ENCODE peak calls at places on chromosomes 6 and 20, in six cellular contexts. L is GM12878, V is HepG2, C is K562, Y is SK-N-SH, P is H1. T is an unnamed sample.

GRCh38 chr6:129874837-129875236 is 13.7 kb upstream of the TMEM244 start:
- DNase-seq in L (no peak), V (no peak), C (no peak), Y (no peak), P (no peak), T (no peak)

GRCh38 chr20:32484221-32485125 is 100.7 kb downstream of the NOL4L start:
- DNase-seq in L (no peak), V (no peak), C (no peak), Y (peak), P (no peak), T (no peak)

GRCh38 chr6:145080651-145081050 is 654.7 kb downstream of the EPM2A start:
- DNase-seq in L (no peak), V (no peak), C (no peak), Y (no peak), P (no peak), T (no peak)

GRCh38 chr20:22404609-22405170 is 179.7 kb downstream of the FOXA2 start:
- DNase-seq in L (no peak), V (no peak), C (no peak), Y (no peak), P (no peak), T (no peak)

GRCh38 chr6:130980310-130981032 is 82.6 kb downstream of the EPB41L2 start:
- DNase-seq in L (no peak), V (no peak), C (no peak), Y (no peak), P (no peak), T (no peak)

GRCh38 chr20:9442858-9443257 is 71.5 kb upstream of the LAMP5 start:
- DNase-seq in L (peak), V (peak), C (no peak), Y (peak), P (no peak), T (no peak)

GRCh38 chr6:148307400-148307799 is 35.2 kb upstream of the SASH1 start:
- DNase-seq in L (no peak), V (no peak), C (no peak), Y (no peak), P (no peak), T (no peak)

GRCh38 chr6:15947923-15948322 is 181.0 kb upstream of the MYLIP start:
- DNase-seq in L (no peak), V (no peak), C (no peak), Y (no peak), P (no peak), T (no peak)

GRCh38 chr6:140909156-140909555 is 1223.6 kb upstream of the GJE1 start:
- DNase-seq in L (no peak), V (no peak), C (no peak), Y (no peak), P (no peak), T (no peak)

GRCh38 chr6:134216304-134217029 is 101.4 kb downstream of the SGK1 start:
- DNase-seq in L (no peak), V (no peak), C (peak), Y (no peak), P (no peak), T (no peak)

GRCh38 chr6:26225848-26226590 is 138.8 kb downstream of the HFE start:
- DNase-seq in L (no peak), V (no peak), C (no peak), Y (no peak), P (no peak), T (no peak)

GRCh38 chr6:134249759-134250602 is 67.9 kb downstream of the SGK1 start:
- DNase-seq in L (no peak), V (peak), C (peak), Y (no peak), P (no peak), T (no peak)

GRCh38 chr6:56347526-56347925 is 100.1 kb upstream of the COL21A1 start:
- DNase-seq in L (no peak), V (no peak), C (no peak), Y (no peak), P (no peak), T (no peak)

GRCh38 chr6:155628315-155628714 is 172.7 kb upstream of the NOX3 start:
- DNase-seq in L (peak), V (no peak), C (peak), Y (no peak), P (no peak), T (no peak)

GRCh38 chr20:39010496-39010895 is 48.4 kb downstream of the DHX35 start:
- DNase-seq in L (no peak), V (no peak), C (no peak), Y (no peak), P (no peak), T (no peak)

GRCh38 chr6:85756982-85757381 is 114.3 kb upstream of the SYNCRIP start:
- DNase-seq in L (no peak), V (no peak), C (peak), Y (peak), P (no peak), T (peak)

GRCh38 chr20:3854462-3854870 is 7.8 kb downstream of the MAVS start:
- DNase-seq in L (no peak), V (peak), C (no peak), Y (no peak), P (no peak), T (no peak)

GRCh38 chr6:137488736-137489409 is 5.3 kb downstream of the OLIG3 start:
- DNase-seq in L (no peak), V (no peak), C (no peak), Y (peak), P (no peak), T (no peak)

GRCh38 chr20:43037605-43038309 is 151.9 kb downstream of the PTPRT start:
- DNase-seq in L (no peak), V (no peak), C (no peak), Y (no peak), P (no peak), T (no peak)

GRCh38 chr20:43034981-43035724 is 154.6 kb downstream of the PTPRT start:
- DNase-seq in L (no peak), V (no peak), C (no peak), Y (no peak), P (no peak), T (no peak)

GRCh38 chr20:43029161-43029560 is 160.5 kb downstream of the PTPRT start:
- DNase-seq in L (no peak), V (no peak), C (no peak), Y (no peak), P (no peak), T (no peak)

GRCh38 chr20:43028470-43028869 is 161.2 kb downstream of the PTPRT start:
- DNase-seq in L (no peak), V (no peak), C (no peak), Y (no peak), P (no peak), T (no peak)

GRCh38 chr20:43032459-43032858 is 157.2 kb downstream of the PTPRT start:
- DNase-seq in L (no peak), V (no peak), C (no peak), Y (no peak), P (no peak), T (no peak)
- TF ChIP-seq CTCF in L (no peak), V (no peak), C (no peak), Y (no peak), P (no peak), T (no peak)

DNA sequence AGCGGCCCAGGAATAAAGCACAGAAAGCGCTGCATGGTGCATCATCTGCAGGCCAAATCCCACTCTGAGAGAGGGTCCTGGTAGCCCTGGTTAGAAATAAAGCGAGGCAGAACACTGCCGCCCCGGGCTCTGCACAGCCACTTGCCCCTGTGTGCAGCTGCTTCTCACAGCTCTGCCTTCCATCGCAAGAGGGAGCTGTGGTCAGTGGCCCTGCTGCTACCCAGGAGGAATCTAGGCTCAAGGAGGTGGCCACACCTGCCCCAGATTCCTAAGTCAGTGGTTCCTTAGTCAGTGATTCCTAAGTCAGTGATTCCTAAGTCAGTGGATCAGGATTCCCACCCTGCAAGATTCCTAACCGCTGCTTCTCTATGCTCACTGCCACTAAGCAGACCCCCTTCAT is 8.8 kb downstream of the CDH4 start:
- DNase-seq in L (no peak), V (no peak), C (peak), Y (no peak), P (no peak), T (no peak)
- TF ChIP-seq JUND in L (no peak), V (no peak), C (no peak), Y (no peak), P (no peak), T (no peak)

DNA sequence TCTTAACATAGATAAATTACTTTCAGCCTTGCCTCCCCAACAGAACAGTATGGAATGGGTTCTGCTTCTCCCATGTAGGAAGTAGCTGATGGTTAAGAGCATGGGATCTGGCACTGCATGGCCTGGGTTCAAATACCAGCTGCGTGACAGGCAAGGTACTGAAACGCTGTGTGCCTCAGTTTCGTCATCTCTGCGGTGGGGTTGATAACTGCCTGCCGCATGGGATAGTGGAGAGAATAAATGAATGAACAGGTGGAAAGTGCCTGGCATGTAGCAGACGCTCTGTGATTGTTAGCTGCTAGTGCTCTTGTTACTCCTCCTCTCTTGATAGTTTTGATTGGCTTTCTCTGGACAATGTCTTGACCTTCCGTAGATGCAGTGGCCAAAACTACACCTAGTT is 213.3 kb downstream of the ZDHHC14 start:
- DNase-seq in L (no peak), V (no peak), C (no peak), Y (no peak), P (no peak), T (no peak)
- TF ChIP-seq SIN3A in L (no peak), V (no peak), C (no peak), Y (no peak), P (no peak), T (no peak)

DNA sequence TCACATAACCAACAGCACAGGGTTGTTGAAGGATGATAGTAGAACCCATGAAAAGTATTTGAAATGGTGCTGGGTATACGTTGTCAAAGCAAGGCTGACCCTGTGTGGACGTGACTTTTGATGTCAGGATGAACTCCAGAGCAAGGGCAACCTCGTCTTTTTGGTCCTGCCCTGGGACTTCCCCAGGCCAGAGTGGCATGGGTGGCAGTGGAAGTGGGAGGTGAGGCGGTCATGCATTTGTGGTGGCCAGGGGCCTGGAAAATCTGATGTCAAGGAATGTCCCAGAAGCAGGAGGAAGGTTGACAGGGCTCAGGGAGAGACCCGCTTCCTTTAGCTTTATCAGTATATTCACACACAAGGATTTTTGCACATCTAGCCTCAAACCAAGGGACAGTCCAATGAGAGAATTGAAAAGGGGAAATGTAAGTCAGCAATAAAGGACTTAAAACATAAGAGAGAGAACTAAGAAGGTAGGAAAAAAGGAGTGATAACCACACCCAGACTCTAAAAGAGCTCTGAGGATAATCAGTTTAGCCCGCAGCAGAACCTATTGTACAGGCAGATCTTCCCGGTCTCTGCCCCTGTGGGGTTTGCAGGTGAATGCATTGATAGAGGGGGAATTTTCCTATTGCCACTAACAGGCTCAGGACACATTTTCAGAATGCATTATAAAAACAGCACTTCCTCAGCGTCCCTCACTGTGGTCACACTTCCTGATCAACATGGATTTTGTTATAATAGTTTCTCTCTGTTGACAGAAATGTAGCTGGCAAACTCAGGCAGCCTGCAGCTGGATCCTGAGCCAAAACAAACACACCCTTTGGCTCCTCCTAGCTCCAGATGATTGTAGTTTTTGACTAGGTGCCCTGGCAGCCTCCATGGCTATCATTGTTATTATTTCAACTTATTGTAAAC is 98.7 kb upstream of the HDGFL1 start:
- DNase-seq in L (peak), V (no peak), C (no peak), Y (peak), P (no peak), T (no peak)
- TF ChIP-seq CTCF in L (no peak), V (peak), C (no peak), Y (peak), P (no peak), T (no peak)

GRCh38 chr6:142440603-142441293 is 138.9 kb downstream of the ADGRG6 start:
- DNase-seq in L (no peak), V (no peak), C (no peak), Y (no peak), P (peak), T (no peak)
- TF ChIP-seq JUND in L (no peak), V (no peak), C (no peak), Y (no peak), P (peak), T (no peak)

DNA sequence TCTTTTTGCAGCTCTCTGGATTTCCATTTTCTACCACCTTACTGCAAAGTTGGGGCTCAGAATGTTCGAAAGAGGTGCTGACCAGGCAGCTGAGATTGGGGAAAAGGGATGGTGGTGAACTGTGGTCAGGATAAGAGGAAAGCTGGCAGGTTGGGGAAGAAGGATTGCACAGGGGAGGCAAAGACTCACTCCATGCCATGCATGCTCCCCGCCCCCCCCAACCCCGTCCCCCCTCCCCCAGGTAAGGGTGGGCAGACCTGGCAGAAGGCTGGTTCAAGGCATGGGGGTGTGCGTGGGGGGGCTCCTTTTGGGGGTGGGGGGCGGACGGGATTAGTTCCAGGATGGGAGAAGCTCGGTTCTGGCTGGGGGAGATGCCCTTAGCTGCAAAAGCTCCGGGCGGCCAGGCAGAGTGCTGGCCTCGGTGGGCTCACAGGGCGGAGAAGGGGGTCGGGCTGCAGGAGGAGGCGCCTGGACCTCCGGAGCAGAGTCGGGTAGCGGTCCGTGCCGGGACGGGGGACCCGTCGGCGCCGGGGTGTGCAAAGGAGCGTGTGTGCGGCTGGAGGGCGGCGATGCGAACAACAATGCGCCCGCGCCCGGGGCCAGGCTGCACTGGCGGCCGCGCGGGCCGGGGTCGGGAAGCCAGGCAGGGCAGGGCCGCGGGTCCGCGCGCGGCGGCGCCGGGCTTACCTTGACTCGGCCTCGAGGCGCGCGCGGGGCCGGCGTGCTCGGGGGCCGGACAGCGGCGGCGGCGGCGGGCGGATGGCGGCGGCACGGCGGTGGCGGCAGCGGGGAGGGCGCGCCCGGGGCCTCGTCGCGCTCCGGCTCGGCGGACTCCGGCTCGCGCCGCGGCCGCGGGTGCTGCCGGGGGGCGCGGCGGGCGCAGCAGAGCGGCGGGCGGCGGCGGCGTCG is 844 bp downstream of the ADNP start:
- DNase-seq in L (no peak), V (no peak), C (peak), Y (peak), P (no peak), T (no peak)
- TF ChIP-seq SIN3A in L (no peak), V (peak), C (no peak), Y (no peak), P (no peak), T (no peak)

GRCh38 chr20:1536893-1537730 is 20.4 kb downstream of the SIRPD start:
- DNase-seq in L (no peak), V (no peak), C (no peak), Y (no peak), P (no peak), T (no peak)

GRCh38 chr20:1537731-1538058 is 19.8 kb downstream of the SIRPD start:
- DNase-seq in L (no peak), V (no peak), C (no peak), Y (no peak), P (no peak), T (no peak)

GRCh38 chr20:1535420-1536175 is 21.9 kb downstream of the SIRPD start:
- DNase-seq in L (peak), V (no peak), C (no peak), Y (no peak), P (no peak), T (no peak)

GRCh38 chr20:1528811-1529210 is 28.7 kb downstream of the SIRPD start:
- DNase-seq in L (no peak), V (no peak), C (no peak), Y (no peak), P (no peak), T (no peak)

GRCh38 chr20:1533059-1533458 is 24.4 kb downstream of the SIRPD start:
- DNase-seq in L (no peak), V (no peak), C (peak), Y (no peak), P (peak), T (no peak)
- TF ChIP-seq CTCF in L (peak), V (peak), C (no peak), Y (no peak), P (no peak), T (no peak)

DNA sequence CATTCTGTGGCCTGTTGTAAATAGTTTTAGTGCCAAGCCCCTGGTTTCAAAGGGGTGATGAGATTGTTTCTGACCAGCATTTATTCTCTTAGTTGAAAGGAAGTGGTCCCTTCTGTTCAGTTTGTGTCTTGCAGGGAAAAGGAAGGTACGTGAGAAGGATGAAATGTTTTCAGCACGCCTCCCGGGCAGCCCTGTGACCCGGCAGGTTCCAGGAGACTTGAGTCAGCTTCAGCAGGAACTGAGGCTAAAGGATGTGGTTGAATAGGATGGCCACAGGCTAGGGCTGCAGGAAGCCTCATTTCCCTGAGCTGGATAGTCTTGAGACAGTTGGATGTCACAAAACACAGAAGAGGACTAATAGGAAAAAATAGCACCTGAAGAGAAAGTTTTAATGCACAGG is 132.4 kb upstream of the SYNDIG1 start:
- DNase-seq in L (no peak), V (no peak), C (no peak), Y (no peak), P (no peak), T (no peak)
- TF ChIP-seq JUND in L (no peak), V (no peak), C (no peak), Y (no peak), P (no peak), T (no peak)

GRCh38 chr20:35721219-35721618 is 20.8 kb downstream of the RBM39 start:
- DNase-seq in L (no peak), V (no peak), C (no peak), Y (no peak), P (no peak), T (no peak)

GRCh38 chr20:35720165-35721123 is 21.2 kb downstream of the ROMO1 start:
- DNase-seq in L (no peak), V (no peak), C (no peak), Y (no peak), P (no peak), T (no peak)

GRCh38 chr20:35721621-35722020 is 20.4 kb downstream of the RBM39 start:
- DNase-seq in L (no peak), V (no peak), C (no peak), Y (no peak), P (no peak), T (no peak)

GRCh38 chr20:35719717-35720116 is 20.5 kb downstream of the ROMO1 start:
- DNase-seq in L (no peak), V (no peak), C (no peak), Y (no peak), P (no peak), T (no peak)

GRCh38 chr20:35718972-35719635 is 19.9 kb downstream of the ROMO1 start:
- DNase-seq in L (no peak), V (no peak), C (no peak), Y (no peak), P (no peak), T (no peak)
- TF ChIP-seq SIN3A in L (no peak), V (no peak), C (no peak), Y (no peak), P (no peak), T (no peak)

T was measured in HCT116.